ENCODE peak calls at places on chromosomes 11 and 22, in eight cellular contexts. One of them, this sample, is unnamed.

GRCh38 chr11:44611687-44612437 is 46.4 kb downstream of the CD82 start:
- DNase-seq in frontal cortex: no peak
- DNase-seq in coronary artery: no peak
- DNase-seq in NCI-H1092: no peak
- DNase-seq in stimulated activated CD8-positive, alpha-beta memory T cell treated with anti-CD3 and anti-CD28 coated beads, Interleukin-7, amount 100 ng/mL, for 1 hour: peak; percentile 37
- DNase-seq in NB4: no peak
- DNase-seq in left ventricle myocardium superior: no peak
- DNase-seq in fibroblast of pulmonary artery: no peak
- DNase-seq in this sample: no peak

GRCh38 chr11:110833033-110833484 is 120.8 kb upstream of the ARHGAP20 start:
- DNase-seq in left ventricle myocardium superior: no peak
- DNase-seq in coronary artery: no peak
- DNase-seq in NCI-H1092: no peak
- DNase-seq in stimulated activated CD8-positive, alpha-beta memory T cell treated with anti-CD3 and anti-CD28 coated beads, Interleukin-7, amount 100 ng/mL, for 1 hour: no peak
- DNase-seq in fibroblast of pulmonary artery: peak; percentile 65
- DNase-seq in NB4: no peak
- DNase-seq in frontal cortex: no peak
- DNase-seq in this sample: no peak

GRCh38 chr11:113401718-113402117 is 14.1 kb downstream of the ANKK1 start:
- DNase-seq in fibroblast of pulmonary artery: peak; percentile 17
- DNase-seq in left ventricle myocardium superior: peak; percentile 89
- DNase-seq in coronary artery: peak; percentile 45
- DNase-seq in NB4: no peak
- DNase-seq in stimulated activated CD8-positive, alpha-beta memory T cell treated with anti-CD3 and anti-CD28 coated beads, Interleukin-7, amount 100 ng/mL, for 1 hour: no peak
- DNase-seq in frontal cortex: peak; percentile 23
- DNase-seq in NCI-H1092: peak; percentile 96
- DNase-seq in this sample: peak; percentile 62

GRCh38 chr11:95132956-95133355 is 43.3 kb downstream of the ENDOD1 start:
- DNase-seq in NCI-H1092: no peak
- DNase-seq in frontal cortex: no peak
- DNase-seq in coronary artery: no peak
- DNase-seq in fibroblast of pulmonary artery: no peak
- DNase-seq in stimulated activated CD8-positive, alpha-beta memory T cell treated with anti-CD3 and anti-CD28 coated beads, Interleukin-7, amount 100 ng/mL, for 1 hour: no peak
- DNase-seq in left ventricle myocardium superior: no peak
- DNase-seq in NB4: no peak
- DNase-seq in this sample: no peak

GRCh38 chr11:110479445-110480101 is 49.8 kb downstream of the FDX1 start:
- DNase-seq in NB4: peak; percentile 63
- DNase-seq in left ventricle myocardium superior: no peak
- DNase-seq in stimulated activated CD8-positive, alpha-beta memory T cell treated with anti-CD3 and anti-CD28 coated beads, Interleukin-7, amount 100 ng/mL, for 1 hour: no peak
- DNase-seq in fibroblast of pulmonary artery: peak; percentile 73
- DNase-seq in frontal cortex: no peak
- DNase-seq in coronary artery: no peak
- DNase-seq in NCI-H1092: peak; percentile 10
- DNase-seq in this sample: no peak

GRCh38 chr11:94815705-94816344 is 47.7 kb downstream of the AMOTL1 start:
- DNase-seq in coronary artery: no peak
- DNase-seq in NB4: peak; percentile 26
- DNase-seq in stimulated activated CD8-positive, alpha-beta memory T cell treated with anti-CD3 and anti-CD28 coated beads, Interleukin-7, amount 100 ng/mL, for 1 hour: no peak
- DNase-seq in fibroblast of pulmonary artery: no peak
- DNase-seq in left ventricle myocardium superior: no peak
- DNase-seq in NCI-H1092: no peak
- DNase-seq in frontal cortex: no peak
- DNase-seq in this sample: no peak

GRCh38 chr22:20542736-20543135 is 35.3 kb downstream of the MED15 start:
- DNase-seq in frontal cortex: no peak
- DNase-seq in stimulated activated CD8-positive, alpha-beta memory T cell treated with anti-CD3 and anti-CD28 coated beads, Interleukin-7, amount 100 ng/mL, for 1 hour: no peak
- DNase-seq in NB4: no peak
- DNase-seq in NCI-H1092: no peak
- DNase-seq in left ventricle myocardium superior: no peak
- DNase-seq in fibroblast of pulmonary artery: no peak
- DNase-seq in coronary artery: no peak
- DNase-seq in this sample: no peak

GRCh38 chr22:28442264-28442950 is 237.2 kb downstream of the TTC28 start:
- DNase-seq in stimulated activated CD8-positive, alpha-beta memory T cell treated with anti-CD3 and anti-CD28 coated beads, Interleukin-7, amount 100 ng/mL, for 1 hour: peak; percentile 16
- DNase-seq in fibroblast of pulmonary artery: peak; percentile 81
- DNase-seq in coronary artery: peak; percentile 83
- DNase-seq in frontal cortex: peak; percentile 69
- DNase-seq in left ventricle myocardium superior: peak; percentile 91
- DNase-seq in NB4: peak; percentile 66
- DNase-seq in NCI-H1092: no peak
- DNase-seq in this sample: no peak

GRCh38 chr11:12174145-12175143 is 64.1 kb downstream of the MICAL2 start:
- DNase-seq in NB4: peak; percentile 79
- DNase-seq in left ventricle myocardium superior: no peak
- DNase-seq in fibroblast of pulmonary artery: peak; percentile 55
- DNase-seq in coronary artery: peak; percentile 46
- DNase-seq in stimulated activated CD8-positive, alpha-beta memory T cell treated with anti-CD3 and anti-CD28 coated beads, Interleukin-7, amount 100 ng/mL, for 1 hour: no peak
- DNase-seq in frontal cortex: no peak
- DNase-seq in NCI-H1092: no peak
- DNase-seq in this sample: no peak

GRCh38 chr11:13016415-13016814 is 7.3 kb downstream of the RASSF10 start:
- DNase-seq in frontal cortex: no peak
- DNase-seq in left ventricle myocardium superior: no peak
- DNase-seq in NCI-H1092: peak; percentile 16
- DNase-seq in fibroblast of pulmonary artery: no peak
- DNase-seq in NB4: peak; percentile 1
- DNase-seq in stimulated activated CD8-positive, alpha-beta memory T cell treated with anti-CD3 and anti-CD28 coated beads, Interleukin-7, amount 100 ng/mL, for 1 hour: no peak
- DNase-seq in coronary artery: no peak
- DNase-seq in this sample: no peak

GRCh38 chr22:41915035-41915782 is at the start of gene SHISA8:
- DNase-seq in coronary artery: no peak
- DNase-seq in NB4: peak; percentile 58
- DNase-seq in stimulated activated CD8-positive, alpha-beta memory T cell treated with anti-CD3 and anti-CD28 coated beads, Interleukin-7, amount 100 ng/mL, for 1 hour: peak; percentile 36
- DNase-seq in left ventricle myocardium superior: peak; percentile 73
- DNase-seq in NCI-H1092: peak; percentile 54
- DNase-seq in fibroblast of pulmonary artery: peak; percentile 29
- DNase-seq in frontal cortex: peak; percentile 63
- DNase-seq in this sample: no peak

GRCh38 chr11:7904910-7905309 is 26.2 kb downstream of the OR10A6 start:
- DNase-seq in NB4: no peak
- DNase-seq in coronary artery: no peak
- DNase-seq in stimulated activated CD8-positive, alpha-beta memory T cell treated with anti-CD3 and anti-CD28 coated beads, Interleukin-7, amount 100 ng/mL, for 1 hour: no peak
- DNase-seq in fibroblast of pulmonary artery: peak; percentile 24
- DNase-seq in frontal cortex: no peak
- DNase-seq in left ventricle myocardium superior: no peak
- DNase-seq in NCI-H1092: no peak
- DNase-seq in this sample: no peak

GRCh38 chr11:111631666-111632039 is 29.4 kb downstream of the SIK2 start:
- DNase-seq in left ventricle myocardium superior: no peak
- DNase-seq in frontal cortex: no peak
- DNase-seq in coronary artery: no peak
- DNase-seq in fibroblast of pulmonary artery: peak; percentile 79
- DNase-seq in stimulated activated CD8-positive, alpha-beta memory T cell treated with anti-CD3 and anti-CD28 coated beads, Interleukin-7, amount 100 ng/mL, for 1 hour: no peak
- DNase-seq in NB4: no peak
- DNase-seq in NCI-H1092: no peak
- DNase-seq in this sample: no peak

GRCh38 chr11:108709741-108710140 is 44.9 kb downstream of the DDX10 start:
- DNase-seq in frontal cortex: no peak
- DNase-seq in NCI-H1092: no peak
- DNase-seq in fibroblast of pulmonary artery: no peak
- DNase-seq in stimulated activated CD8-positive, alpha-beta memory T cell treated with anti-CD3 and anti-CD28 coated beads, Interleukin-7, amount 100 ng/mL, for 1 hour: no peak
- DNase-seq in left ventricle myocardium superior: no peak
- DNase-seq in coronary artery: no peak
- DNase-seq in NB4: no peak
- DNase-seq in this sample: no peak

GRCh38 chr11:18485905-18486528 is 30.4 kb downstream of the LDHAL6A start:
- DNase-seq in stimulated activated CD8-positive, alpha-beta memory T cell treated with anti-CD3 and anti-CD28 coated beads, Interleukin-7, amount 100 ng/mL, for 1 hour: no peak
- DNase-seq in fibroblast of pulmonary artery: no peak
- DNase-seq in frontal cortex: no peak
- DNase-seq in coronary artery: no peak
- DNase-seq in NB4: no peak
- DNase-seq in NCI-H1092: no peak
- DNase-seq in left ventricle myocardium superior: no peak
- DNase-seq in this sample: no peak

GRCh38 chr11:2517386-2518064 is 72.7 kb downstream of the KCNQ1 start:
- DNase-seq in fibroblast of pulmonary artery: no peak
- DNase-seq in NCI-H1092: no peak
- DNase-seq in stimulated activated CD8-positive, alpha-beta memory T cell treated with anti-CD3 and anti-CD28 coated beads, Interleukin-7, amount 100 ng/mL, for 1 hour: no peak
- DNase-seq in NB4: no peak
- DNase-seq in left ventricle myocardium superior: peak; percentile 29
- DNase-seq in coronary artery: peak; percentile 67
- DNase-seq in frontal cortex: no peak
- DNase-seq in this sample: no peak

GRCh38 chr11:282630-283360 is 4.6 kb downstream of the NLRP6 start:
- DNase-seq in NCI-H1092: no peak
- DNase-seq in stimulated activated CD8-positive, alpha-beta memory T cell treated with anti-CD3 and anti-CD28 coated beads, Interleukin-7, amount 100 ng/mL, for 1 hour: no peak
- DNase-seq in NB4: no peak
- DNase-seq in frontal cortex: no peak
- DNase-seq in left ventricle myocardium superior: no peak
- DNase-seq in fibroblast of pulmonary artery: no peak
- DNase-seq in coronary artery: peak; percentile 64
- DNase-seq in this sample: no peak

GRCh38 chr22:18055619-18056160 is 22.1 kb upstream of the PEX26 start:
- DNase-seq in NCI-H1092: no peak
- DNase-seq in fibroblast of pulmonary artery: no peak
- DNase-seq in coronary artery: no peak
- DNase-seq in left ventricle myocardium superior: no peak
- DNase-seq in frontal cortex: no peak
- DNase-seq in stimulated activated CD8-positive, alpha-beta memory T cell treated with anti-CD3 and anti-CD28 coated beads, Interleukin-7, amount 100 ng/mL, for 1 hour: no peak
- DNase-seq in NB4: no peak
- DNase-seq in this sample: no peak

GRCh38 chr11:58796333-58797049 is 48.0 kb downstream of the GLYATL2 start:
- DNase-seq in stimulated activated CD8-positive, alpha-beta memory T cell treated with anti-CD3 and anti-CD28 coated beads, Interleukin-7, amount 100 ng/mL, for 1 hour: no peak
- DNase-seq in left ventricle myocardium superior: no peak
- DNase-seq in frontal cortex: no peak
- DNase-seq in coronary artery: no peak
- DNase-seq in NB4: no peak
- DNase-seq in fibroblast of pulmonary artery: no peak
- DNase-seq in NCI-H1092: no peak
- DNase-seq in this sample: no peak

GRCh38 chr22:39314251-39314971 is 5.0 kb downstream of the RPL3 start:
- DNase-seq in fibroblast of pulmonary artery: no peak
- DNase-seq in frontal cortex: no peak
- DNase-seq in NCI-H1092: no peak
- DNase-seq in coronary artery: no peak
- DNase-seq in NB4: no peak
- DNase-seq in left ventricle myocardium superior: peak; percentile 40
- DNase-seq in stimulated activated CD8-positive, alpha-beta memory T cell treated with anti-CD3 and anti-CD28 coated beads, Interleukin-7, amount 100 ng/mL, for 1 hour: no peak
- DNase-seq in this sample: no peak

GRCh38 chr11:75582935-75583709 is 21.1 kb downstream of the SERPINH1 start:
- DNase-seq in NCI-H1092: peak; percentile 81
- DNase-seq in coronary artery: peak; percentile 87
- DNase-seq in NB4: peak; percentile 81
- DNase-seq in frontal cortex: peak; percentile 73
- DNase-seq in fibroblast of pulmonary artery: peak; percentile 61
- DNase-seq in stimulated activated CD8-positive, alpha-beta memory T cell treated with anti-CD3 and anti-CD28 coated beads, Interleukin-7, amount 100 ng/mL, for 1 hour: no peak
- DNase-seq in left ventricle myocardium superior: peak; percentile 80
- DNase-seq in this sample: peak; percentile 47

GRCh38 chr22:50699001-50699753 is 26.6 kb downstream of the SHANK3 start:
- DNase-seq in fibroblast of pulmonary artery: no peak
- DNase-seq in coronary artery: no peak
- DNase-seq in NCI-H1092: no peak
- DNase-seq in stimulated activated CD8-positive, alpha-beta memory T cell treated with anti-CD3 and anti-CD28 coated beads, Interleukin-7, amount 100 ng/mL, for 1 hour: no peak
- DNase-seq in left ventricle myocardium superior: peak; percentile 22
- DNase-seq in NB4: no peak
- DNase-seq in frontal cortex: no peak
- DNase-seq in this sample: no peak

GRCh38 chr22:35409783-35410662 is 10.1 kb downstream of the MCM5 start:
- DNase-seq in coronary artery: no peak
- DNase-seq in NB4: peak; percentile 93
- DNase-seq in left ventricle myocardium superior: peak; percentile 44
- DNase-seq in NCI-H1092: no peak
- DNase-seq in fibroblast of pulmonary artery: peak; percentile 31
- DNase-seq in stimulated activated CD8-positive, alpha-beta memory T cell treated with anti-CD3 and anti-CD28 coated beads, Interleukin-7, amount 100 ng/mL, for 1 hour: no peak
- DNase-seq in frontal cortex: no peak
- DNase-seq in this sample: no peak

GRCh38 chr11:73838443-73839122 is 38.1 kb downstream of the COA4 start:
- DNase-seq in left ventricle myocardium superior: no peak
- DNase-seq in NCI-H1092: no peak
- DNase-seq in coronary artery: no peak
- DNase-seq in stimulated activated CD8-positive, alpha-beta memory T cell treated with anti-CD3 and anti-CD28 coated beads, Interleukin-7, amount 100 ng/mL, for 1 hour: no peak
- DNase-seq in frontal cortex: no peak
- DNase-seq in fibroblast of pulmonary artery: peak; percentile 47
- DNase-seq in NB4: no peak
- DNase-seq in this sample: no peak

GRCh38 chr22:29914165-29914564 is 31.2 kb downstream of the MTMR3 start:
- DNase-seq in coronary artery: no peak
- DNase-seq in stimulated activated CD8-positive, alpha-beta memory T cell treated with anti-CD3 and anti-CD28 coated beads, Interleukin-7, amount 100 ng/mL, for 1 hour: no peak
- DNase-seq in fibroblast of pulmonary artery: peak; percentile 74
- DNase-seq in frontal cortex: no peak
- DNase-seq in left ventricle myocardium superior: no peak
- DNase-seq in NCI-H1092: no peak
- DNase-seq in NB4: no peak
- DNase-seq in this sample: no peak

This sample was measured in SHP77 treated with DMSO at 0.1 percent for 48 hours.